ENCODE peak calls at places on chromosomes 16 and 17, in six cellular contexts. J, D, V, B, L and Q are unnamed samples.

GRCh38 chr17:7843536-7844291 is 9.7 kb downstream of the KDM6B start:
- DNase-seq in J (peak; percentile 83), V (peak; percentile 15), L (peak; percentile 53), D (peak; percentile 77), B (peak; percentile 12), Q (peak; percentile 92)

GRCh38 chr17:28743243-28744103 is at the start of gene TRAF4:
- DNase-seq in L (peak; percentile 55), D (peak; percentile 76), B (peak; percentile 52), J (peak; percentile 77), V (peak; percentile 42), Q (peak; percentile 90)

GRCh38 chr17:67633751-67634191 is 84.0 kb upstream of the NOL11 start:
- DNase-seq in L (no peak), J (no peak), V (no peak), D (no peak), B (no peak), Q (no peak)

GRCh38 chr17:36722121-36722902 is 120.9 kb downstream of the MRM1 start:
- DNase-seq in B (peak; percentile 52), D (peak; percentile 66), V (no peak), L (no peak), J (peak; percentile 57), Q (peak; percentile 81)

GRCh38 chr16:79158337-79158736 is 442.2 kb downstream of the MAF start:
- DNase-seq in D (no peak), J (no peak), V (no peak), L (no peak), B (no peak), Q (no peak)

GRCh38 chr17:50931003-50931878 is 65.1 kb upstream of the TOB1 start:
- DNase-seq in J (peak; percentile 70), D (peak; percentile 30), B (peak; percentile 92), V (peak; percentile 98), L (peak; percentile 92), Q (peak; percentile 75)

GRCh38 chr16:84532299-84532724 is 27.9 kb upstream of the MEAK7 start:
- DNase-seq in D (no peak), L (no peak), B (peak; percentile 36), V (no peak), J (peak; percentile 57), Q (peak; percentile 56)

GRCh38 chr16:52383640-52384292 is 163.2 kb downstream of the TOX3 start:
- DNase-seq in D (no peak), L (no peak), B (no peak), J (no peak), V (no peak), Q (no peak)

GRCh38 chr17:45201457-45201856 is 20.2 kb upstream of the FMNL1 start:
- DNase-seq in J (no peak), B (no peak), V (no peak), L (no peak), D (no peak), Q (no peak)

GRCh38 chr17:18182978-18183333 is 672 bp upstream of the ALKBH5 start:
- DNase-seq in B (no peak), V (no peak), D (peak; percentile 78), J (peak; percentile 71), L (peak; percentile 71), Q (peak; percentile 92)

GRCh38 chr17:32493581-32494513 is 7.1 kb downstream of the CDK5R1 start:
- DNase-seq in J (no peak), V (no peak), L (no peak), D (no peak), B (no peak), Q (no peak)

GRCh38 chr16:10250137-10250850 is 68.1 kb upstream of the GRIN2A start:
- DNase-seq in B (no peak), L (no peak), V (no peak), J (no peak), D (no peak), Q (no peak)

GRCh38 chr17:77409282-77410161 is 268.8 kb downstream of the SEC14L1 start:
- DNase-seq in D (no peak), V (peak; percentile 63), J (no peak), L (peak; percentile 37), B (peak; percentile 22), Q (peak; percentile 70)

GRCh38 chr17:50563095-50563511 is 2.6 kb downstream of the CACNA1G start:
- DNase-seq in B (no peak), V (no peak), L (peak; percentile 47), J (no peak), D (no peak), Q (no peak)

GRCh38 chr16:58399718-58400633 is 7.7 kb downstream of the GINS3 start:
- DNase-seq in J (no peak), V (no peak), L (no peak), B (no peak), D (no peak), Q (no peak)

GRCh38 chr16:10665166-10665565 is 29.6 kb downstream of the TEKT5 start:
- DNase-seq in B (no peak), D (no peak), J (no peak), V (no peak), L (no peak), Q (no peak)

GRCh38 chr17:47727704-47728036 is 5.4 kb upstream of the TBX21 start:
- DNase-seq in B (no peak), L (no peak), D (no peak), J (no peak), V (no peak), Q (no peak)

GRCh38 chr17:69050999-69051775 is 9.5 kb downstream of the ABCA9 start:
- DNase-seq in B (no peak), V (no peak), J (no peak), L (no peak), D (no peak), Q (no peak)

GRCh38 chr17:51617876-51618455 is 357.6 kb downstream of the UTP18 start:
- DNase-seq in J (no peak), B (no peak), D (no peak), V (peak; percentile 16), L (no peak), Q (no peak)

GRCh38 chr17:45747907-45748306 is 36.2 kb upstream of the CRHR1 start:
- DNase-seq in J (no peak), L (peak; percentile 31), B (no peak), D (no peak), V (peak; percentile 84), Q (no peak)

GRCh38 chr17:20173091-20173490 is 163.9 kb downstream of the SPECC1 start:
- DNase-seq in V (no peak), B (no peak), J (no peak), L (no peak), D (no peak), Q (no peak)

GRCh38 chr17:17370711-17371110 is 67.5 kb downstream of the NT5M start:
- DNase-seq in L (no peak), J (no peak), V (no peak), D (no peak), B (no peak), Q (no peak)

GRCh38 chr17:27861979-27862378 is 31.2 kb downstream of the LYRM9 start:
- DNase-seq in L (no peak), V (no peak), D (no peak), B (peak; percentile 73), J (no peak), Q (no peak)

GRCh38 chr17:77110006-77110374 is 30.8 kb upstream of the SEC14L1 start:
- DNase-seq in J (peak; percentile 29), L (no peak), B (no peak), D (no peak), V (no peak), Q (no peak)

GRCh38 chr16:68644715-68645493 is at the start of gene CDH3:
- DNase-seq in B (no peak), J (peak; percentile 32), L (peak; percentile 13), D (no peak), V (no peak), Q (peak; percentile 61)

GRCh38 chr17:82380860-82381702 is 9.5 kb downstream of the UTS2R start:
- DNase-seq in V (no peak), L (peak; percentile 31), B (no peak), D (no peak), J (no peak), Q (no peak)

GRCh38 chr16:70746708-70747424 is 54.1 kb downstream of the VAC14 start:
- DNase-seq in L (no peak), B (no peak), D (no peak), J (no peak), V (no peak), Q (peak; percentile 80)

GRCh38 chr17:83055911-83056582 is 23.4 kb upstream of the METRNL start:
- DNase-seq in B (no peak), V (no peak), D (no peak), J (peak; percentile 2), L (no peak), Q (peak; percentile 45)

GRCh38 chr16:20868890-20869289 is 31.3 kb downstream of the DCUN1D3 start:
- DNase-seq in B (no peak), D (no peak), J (no peak), V (no peak), L (peak; percentile 67), Q (peak; percentile 91)

GRCh38 chr17:39652635-39653315 is 12.4 kb upstream of the TCAP start:
- DNase-seq in L (peak; percentile 75), V (no peak), D (no peak), J (no peak), B (peak; percentile 8), Q (no peak)

GRCh38 chr17:31580331-31581021 is 189.0 kb downstream of the RAB11FIP4 start:
- DNase-seq in B (no peak), V (no peak), D (no peak), L (peak; percentile 36), J (no peak), Q (no peak)

GRCh38 chr17:31859487-31860008 is 504 bp upstream of the COPRS start:
- DNase-seq in D (no peak), B (no peak), L (no peak), V (no peak), J (no peak), Q (no peak)

GRCh38 chr16:3158498-3159314 is 23.9 kb downstream of the ZNF213 start:
- DNase-seq in J (peak; percentile 78), L (peak; percentile 16), V (peak; percentile 49), D (peak; percentile 75), B (no peak), Q (peak; percentile 95)

GRCh38 chr16:23401142-23401541 is 51.8 kb downstream of the COG7 start:
- DNase-seq in V (no peak), D (no peak), B (no peak), J (no peak), L (no peak), Q (no peak)

GRCh38 chr16:86570542-86571196 is 4.0 kb downstream of the FOXC2 start:
- DNase-seq in B (no peak), J (no peak), V (no peak), D (no peak), L (no peak), Q (no peak)

GRCh38 chr17:38939987-38940386 is 14.6 kb downstream of the LASP1NB start:
- DNase-seq in J (no peak), L (no peak), D (no peak), V (no peak), B (no peak), Q (no peak)

GRCh38 chr16:50245417-50246298 is 20.7 kb upstream of the ADCY7 start:
- DNase-seq in J (peak; percentile 30), L (no peak), V (no peak), B (no peak), D (peak; percentile 41), Q (peak; percentile 82)

GRCh38 chr17:73317554-73318426 is 6.0 kb upstream of the CDC42EP4 start:
- DNase-seq in B (no peak), D (no peak), V (no peak), L (no peak), J (no peak), Q (no peak)